ENCODE peak calls at places on chromosomes 4 and X, in six cellular contexts. O is T-helper 17 cell, I is prostate gland, A is astrocyte, Y is EL, R is cardiac muscle cell. D is an unnamed sample.

GRCh38 chr4:167966161-167966560 is 126.2 kb upstream of the ANXA10 start:
- DNase-seq in O (no peak), I (no peak), A (peak), Y (peak), R (no peak), D (peak)

GRCh38 chr4:14338866-14339265 is 663.4 kb upstream of the CPEB2 start:
- DNase-seq in O (no peak), I (no peak), A (no peak), Y (no peak), R (no peak), D (no peak)

GRCh38 chrX:1545776-1546408 is 8.9 kb upstream of the P2RY8 start:
- DNase-seq in O (no peak), I (no peak), A (no peak), Y (no peak), R (no peak), D (no peak)

GRCh38 chr4:61760820-61761219 is 560.7 kb downstream of the ADGRL3 start:
- DNase-seq in O (no peak), I (no peak), A (no peak), Y (no peak), R (no peak), D (no peak)

GRCh38 chr4:169658970-169659735 is 38.8 kb downstream of the CLCN3 start:
- DNase-seq in O (no peak), I (no peak), A (no peak), Y (no peak), R (no peak), D (no peak)

GRCh38 chr4:169492436-169493163 is 119.8 kb downstream of the NEK1 start:
- DNase-seq in O (no peak), I (no peak), A (peak), Y (peak), R (peak), D (peak)

GRCh38 chrX:120797201-120797938 is 78.3 kb downstream of the CT47B1 start:
- DNase-seq in O (no peak), I (no peak), A (peak), Y (peak), R (no peak), D (no peak)

GRCh38 chr4:76307670-76308014 is 1.1 kb downstream of the STBD1 start:
- DNase-seq in O (no peak), I (no peak), A (no peak), Y (no peak), R (peak), D (no peak)

GRCh38 chrX:21972721-21973120 is 32.2 kb downstream of the SMS start:
- DNase-seq in O (peak), I (no peak), A (peak), Y (peak), R (no peak), D (peak)

GRCh38 chrX:19792412-19792811 is 95.0 kb downstream of the SH3KBP1 start:
- DNase-seq in O (no peak), I (no peak), A (no peak), Y (no peak), R (no peak), D (no peak)

GRCh38 chr4:123826896-123827295 is 430.3 kb downstream of the SPRY1 start:
- DNase-seq in O (no peak), I (no peak), A (peak), Y (peak), R (no peak), D (peak)

GRCh38 chr4:158578476-158578875 is 56.8 kb downstream of the RXFP1 start:
- DNase-seq in O (no peak), I (no peak), A (peak), Y (peak), R (peak), D (peak)

GRCh38 chr4:80407246-80407645 is 71.7 kb downstream of the CFAP299 start:
- DNase-seq in O (no peak), I (no peak), A (peak), Y (peak), R (no peak), D (peak)

GRCh38 chr4:168319486-168320019 is 1.0 kb upstream of the DDX60 start:
- DNase-seq in O (no peak), I (no peak), A (no peak), Y (peak), R (no peak), D (no peak)

GRCh38 chr4:139537292-139537691 is 18.7 kb downstream of the SETD7 start:
- DNase-seq in O (no peak), I (no peak), A (no peak), Y (no peak), R (no peak), D (no peak)

GRCh38 chrX:77640702-77641101 is 145.3 kb downstream of the ATRX start:
- DNase-seq in O (no peak), I (no peak), A (no peak), Y (no peak), R (no peak), D (no peak)

GRCh38 chrX:131792356-131792749 is 230.7 kb upstream of the STK26 start:
- DNase-seq in O (no peak), I (no peak), A (peak), Y (no peak), R (no peak), D (peak)

GRCh38 chr4:153038493-153039311 is 102.6 kb downstream of the FHDC1 start:
- DNase-seq in O (no peak), I (peak), A (no peak), Y (no peak), R (no peak), D (no peak)

GRCh38 chrX:153638041-153638371 is 9.0 kb upstream of the DUSP9 start:
- DNase-seq in O (no peak), I (no peak), A (no peak), Y (no peak), R (no peak), D (no peak)

GRCh38 chr4:3531306-3531886 is 826 bp downstream of the LRPAP1 start:
- DNase-seq in O (no peak), I (no peak), A (no peak), Y (no peak), R (no peak), D (no peak)

GRCh38 chr4:113052379-113052951 is 3.0 kb downstream of the ANK2 start:
- DNase-seq in O (no peak), I (no peak), A (peak), Y (peak), R (no peak), D (peak)

GRCh38 chrX:5242091-5242790 is 986.4 kb downstream of the NLGN4X start:
- DNase-seq in O (no peak), I (no peak), A (no peak), Y (no peak), R (no peak), D (no peak)

GRCh38 chrX:134632386-134632785 is 25.9 kb downstream of the PLAC1 start:
- DNase-seq in O (no peak), I (no peak), A (no peak), Y (no peak), R (no peak), D (no peak)

GRCh38 chr4:150315175-150315574 is 236.9 kb downstream of the DCLK2 start:
- DNase-seq in O (no peak), I (no peak), A (peak), Y (no peak), R (no peak), D (no peak)

GRCh38 chrX:112025753-112026152 is 56.8 kb downstream of the TRPC5 start:
- DNase-seq in O (no peak), I (no peak), A (no peak), Y (no peak), R (no peak), D (no peak)

D was measured in A172.